ENCODE peak calls at places on chromosome 4, in four cellular contexts. T is K562, B is GM12878, Q is HepG2. D is an unnamed sample.

GRCh38 chr4:108849611-108850406 is 87.0 kb upstream of the ETNPPL start:
- DNase-seq in T (no peak), B (peak), Q (no peak), D (no peak)

GRCh38 chr4:180664766-180665368 is 1578.3 kb upstream of the TENM3 start:
- DNase-seq in T (peak), B (peak), Q (peak), D (peak)

GRCh38 chr4:52868138-52868537 is 6.0 kb downstream of the RASL11B start:
- DNase-seq in T (no peak), B (no peak), Q (no peak), D (peak)

GRCh38 chr4:8152090-8152864 is 6.3 kb downstream of the ABLIM2 start:
- DNase-seq in T (no peak), B (no peak), Q (no peak), D (no peak)

GRCh38 chr4:113699772-113700171 is 61.8 kb downstream of the CAMK2D start:
- DNase-seq in T (no peak), B (no peak), Q (no peak), D (no peak)

GRCh38 chr4:112765317-112765989 is 128.5 kb downstream of the LARP7 start:
- DNase-seq in T (peak), B (peak), Q (peak), D (no peak)

GRCh38 chr4:38785041-38785790 is 2.4 kb upstream of the TLR10 start:
- DNase-seq in T (no peak), B (no peak), Q (no peak), D (no peak)

GRCh38 chr4:105184316-105184988 is 37.8 kb downstream of the TET2 start:
- DNase-seq in T (no peak), B (no peak), Q (no peak), D (no peak)

GRCh38 chr4:180923476-180923875 is 1319.7 kb upstream of the TENM3 start:
- DNase-seq in T (no peak), B (no peak), Q (no peak), D (no peak)

GRCh38 chr4:169397762-169398161 is 127.0 kb upstream of the SH3RF1 start:
- DNase-seq in T (no peak), B (no peak), Q (no peak), D (no peak)

GRCh38 chr4:134622194-134622593 is 420.6 kb upstream of the PABPC4L start:
- DNase-seq in T (no peak), B (no peak), Q (no peak), D (no peak)

GRCh38 chr4:15003891-15004700 is 1.8 kb downstream of the CPEB2 start:
- DNase-seq in T (peak), B (no peak), Q (no peak), D (peak)

GRCh38 chr4:10333942-10334341 is 123.3 kb downstream of the ZNF518B start:
- DNase-seq in T (no peak), B (no peak), Q (no peak), D (peak)

GRCh38 chr4:7340553-7341433 is 93.9 kb downstream of the PSAPL1 start:
- DNase-seq in T (no peak), B (no peak), Q (no peak), D (no peak)

GRCh38 chr4:40607224-40607623 is 22.4 kb downstream of the RBM47 start:
- DNase-seq in T (no peak), B (no peak), Q (no peak), D (no peak)

GRCh38 chr4:36000941-36001557 is 243.3 kb downstream of the ARAP2 start:
- DNase-seq in T (no peak), B (no peak), Q (no peak), D (no peak)

GRCh38 chr4:67940505-67940904 is 22.8 kb downstream of the TMPRSS11A start:
- DNase-seq in T (no peak), B (no peak), Q (no peak), D (no peak)

GRCh38 chr4:104989363-104989762 is 157.3 kb upstream of the TET2 start:
- DNase-seq in T (no peak), B (no peak), Q (no peak), D (no peak)

GRCh38 chr4:7719354-7720174 is 220.1 kb downstream of the AFAP1 start:
- DNase-seq in T (peak), B (no peak), Q (peak), D (peak)

GRCh38 chr4:6415306-6415705 is 57.1 kb downstream of the PPP2R2C start:
- DNase-seq in T (no peak), B (no peak), Q (no peak), D (no peak)

GRCh38 chr4:113834302-113834701 is 72.8 kb upstream of the CAMK2D start:
- DNase-seq in T (no peak), B (no peak), Q (no peak), D (no peak)

GRCh38 chr4:55386840-55387239 is 8.9 kb upstream of the TMEM165 start:
- DNase-seq in T (peak), B (no peak), Q (peak), D (no peak)

GRCh38 chr4:128831526-128832252 is 22.2 kb downstream of the JADE1 start:
- DNase-seq in T (no peak), B (no peak), Q (peak), D (no peak)

GRCh38 chr4:168569066-168569908 is 72.4 kb downstream of the PALLD start:
- DNase-seq in T (peak), B (no peak), Q (peak), D (no peak)

GRCh38 chr4:176779421-176779820 is 13.3 kb downstream of the VEGFC start:
- DNase-seq in T (no peak), B (no peak), Q (no peak), D (no peak)

GRCh38 chr4:79576480-79576803 is 168.4 kb upstream of the GK2 start:
- DNase-seq in T (peak), B (no peak), Q (peak), D (no peak)

GRCh38 chr4:107299646-107300045 is 263.5 kb upstream of the DKK2 start:
- DNase-seq in T (no peak), B (no peak), Q (no peak), D (no peak)

GRCh38 chr4:35725131-35725530 is 519.2 kb downstream of the ARAP2 start:
- DNase-seq in T (no peak), B (no peak), Q (peak), D (peak)

GRCh38 chr4:139913398-139913990 is 240.5 kb downstream of the MAML3 start:
- DNase-seq in T (no peak), B (no peak), Q (peak), D (no peak)

GRCh38 chr4:89998350-89999098 is 103.9 kb downstream of the MMRN1 start:
- DNase-seq in T (no peak), B (no peak), Q (no peak), D (no peak)

GRCh38 chr4:48035952-48036351 is 19.4 kb downstream of the NIPAL1 start:
- DNase-seq in T (no peak), B (no peak), Q (no peak), D (no peak)

GRCh38 chr4:48037117-48037462 is 20.5 kb downstream of the NIPAL1 start:
- DNase-seq in T (no peak), B (no peak), Q (no peak), D (no peak)

GRCh38 chr4:48032721-48033120 is 16.1 kb downstream of the NIPAL1 start:
- DNase-seq in T (no peak), B (no peak), Q (peak), D (no peak)

GRCh38 chr4:48031802-48032525 is 15.4 kb downstream of the NIPAL1 start:
- DNase-seq in T (no peak), B (no peak), Q (no peak), D (no peak)

DNA sequence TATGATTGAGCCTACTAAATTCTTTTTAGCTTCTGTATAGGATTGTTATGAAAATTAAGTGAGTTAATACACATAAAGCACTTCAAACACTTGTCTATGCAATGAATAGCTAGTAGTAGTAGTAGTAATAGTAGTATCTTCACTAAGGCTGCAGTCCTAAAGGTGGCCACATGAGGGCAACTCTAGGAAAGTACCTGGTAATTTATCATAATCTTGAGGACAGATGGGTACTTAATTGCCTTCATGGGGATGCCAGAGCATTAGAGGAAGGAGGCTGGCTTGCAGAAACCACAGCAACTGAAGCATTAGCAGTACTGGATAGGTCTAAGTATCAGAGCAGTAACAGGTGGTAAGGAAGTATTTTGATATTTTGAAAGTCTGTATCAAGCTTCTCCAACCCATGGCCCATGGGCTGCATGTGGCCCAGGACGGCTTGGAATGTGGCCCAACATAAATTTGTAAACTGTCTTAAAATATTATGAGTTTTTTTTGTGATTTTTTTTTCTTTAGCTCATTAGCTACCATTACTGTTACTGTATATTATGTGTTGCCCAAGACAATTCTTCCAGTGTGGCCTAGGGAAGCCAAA is 17.3 kb downstream of the NIPAL1 start:
- DNase-seq in T (peak), B (no peak), Q (peak), D (peak)
- TF ChIP-seq ATF2 in T (no peak), B (no peak), Q (no peak), D (no peak)

DNA sequence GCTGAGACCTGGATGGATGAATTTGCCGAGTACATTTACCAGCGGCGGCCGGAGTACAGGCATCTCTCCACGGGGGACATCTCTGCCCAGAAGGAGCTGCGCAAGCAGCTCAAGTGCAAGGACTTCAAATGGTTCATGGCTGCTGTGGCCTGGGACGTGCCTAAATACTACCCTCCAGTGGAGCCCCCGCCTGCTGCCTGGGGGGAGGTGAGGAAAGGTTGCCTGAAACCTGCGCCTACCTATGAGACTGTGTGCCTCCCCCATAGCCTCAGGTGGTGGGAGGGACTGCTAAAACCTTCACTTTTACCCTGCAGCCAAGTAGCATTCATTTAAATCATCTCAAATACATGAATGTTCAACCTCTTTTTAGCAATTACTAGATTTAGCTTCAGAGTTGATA is 216.6 kb upstream of the GALNT7 start:
- DNase-seq in T (no peak), B (no peak), Q (no peak), D (peak)
- TF ChIP-seq NR2C2 in T (no peak), B (no peak), Q (no peak), D (no peak)

DNA sequence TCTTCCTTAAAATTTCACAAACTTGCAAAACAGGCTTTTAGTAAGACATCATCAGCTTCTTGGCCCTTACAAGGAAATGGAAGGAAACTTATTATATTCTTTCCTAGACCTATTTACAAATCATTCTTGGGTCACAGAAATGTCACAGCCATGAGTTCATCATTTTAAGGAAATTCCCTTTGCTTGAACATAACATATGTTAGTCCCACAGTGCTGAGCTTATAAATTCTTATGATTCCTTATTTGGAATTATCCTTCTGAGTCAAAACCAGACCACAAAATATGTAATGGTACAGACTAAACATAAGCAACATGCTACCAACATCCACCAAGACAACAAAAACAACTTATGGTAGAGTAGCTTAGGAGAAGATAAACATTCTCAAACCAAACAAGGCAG is 236.9 kb upstream of the CTSO start:
- DNase-seq in T (no peak), B (no peak), Q (no peak), D (no peak)
- TF ChIP-seq ATF2 in T (no peak), B (peak), Q (no peak), D (no peak)

DNA sequence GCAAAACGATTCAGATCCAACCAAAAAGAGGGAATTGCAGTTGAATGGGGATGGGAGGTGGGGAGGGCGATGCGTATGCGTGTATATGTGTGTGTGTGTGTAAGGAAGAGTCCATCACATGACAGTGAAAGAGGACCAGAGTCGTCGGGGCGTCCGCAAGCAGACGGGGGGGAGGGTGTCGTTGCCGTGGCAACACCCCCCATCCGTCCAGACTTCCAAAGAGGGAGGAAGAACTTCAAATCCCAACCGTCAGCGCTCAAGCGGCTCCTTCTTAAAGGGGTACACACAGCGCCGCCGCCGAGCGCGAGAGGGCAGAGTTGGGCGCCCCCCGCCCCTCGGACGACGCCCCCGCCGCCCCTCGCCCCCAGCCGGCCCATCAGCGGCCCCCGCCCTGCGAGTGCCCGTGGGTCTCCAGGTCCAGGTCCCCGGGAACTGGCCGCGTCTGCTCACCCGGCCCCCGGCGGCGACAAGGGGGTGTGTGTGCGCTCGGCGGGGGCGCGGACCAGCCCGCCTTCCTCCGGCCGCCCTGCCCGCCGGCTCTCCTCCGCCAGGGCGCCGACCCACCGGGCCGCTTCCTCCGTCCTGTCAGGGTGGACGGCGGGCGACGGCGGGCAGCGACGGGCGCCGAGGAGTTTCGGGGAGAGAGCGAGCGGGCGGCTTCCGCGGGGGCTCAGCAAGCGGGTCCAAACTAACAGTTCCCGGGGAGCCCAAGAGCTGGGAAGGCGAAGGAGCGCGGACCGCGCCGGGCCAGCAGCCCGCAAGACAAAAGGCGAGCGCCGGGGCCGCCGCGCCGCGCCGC is 685 bp downstream of the LCORL start:
- DNase-seq in T (peak), B (peak), Q (peak), D (peak)
- TF ChIP-seq NR2C2 in T (no peak), B (no peak), Q (no peak), D (no peak)

DNA sequence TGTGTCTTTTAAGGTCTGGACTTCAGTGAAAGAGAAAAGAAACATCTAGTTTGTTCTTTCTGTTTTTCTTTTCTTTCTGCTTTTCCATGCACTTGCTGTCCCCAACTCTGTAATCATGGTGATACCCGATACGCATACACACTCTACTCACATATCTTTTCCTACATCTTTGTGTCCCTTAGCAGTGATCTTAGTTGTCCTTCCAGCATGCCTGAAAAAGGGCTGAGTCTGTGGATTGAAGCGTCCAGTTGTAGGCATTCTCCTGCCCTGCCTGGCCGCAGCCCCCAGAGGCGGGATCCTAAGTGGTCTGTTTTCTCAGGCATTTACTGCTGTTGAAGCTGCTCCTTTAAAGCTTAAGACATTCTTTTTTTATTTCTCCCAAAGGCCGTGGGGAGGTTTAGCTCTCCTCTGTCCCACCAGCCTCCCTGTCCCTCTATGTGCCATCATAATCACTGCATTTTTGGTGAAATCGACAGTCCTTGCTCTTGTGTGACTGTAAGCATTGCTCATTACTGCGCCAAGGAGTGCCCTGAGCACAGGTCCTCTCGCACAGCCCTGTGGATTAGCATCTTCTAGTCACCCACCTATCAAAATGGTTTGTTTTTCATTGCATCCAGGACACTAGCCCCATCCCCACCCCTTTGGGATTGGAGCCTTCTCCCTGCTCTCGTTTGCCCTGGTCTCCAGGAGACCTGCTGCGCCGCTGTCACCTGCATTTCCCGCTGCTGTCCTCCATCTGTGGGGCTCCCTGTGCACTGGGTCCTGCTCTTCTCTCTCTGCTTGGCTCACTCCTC is 4.4 kb downstream of the RGS12 start:
- DNase-seq in T (no peak), B (no peak), Q (no peak), D (no peak)
- TF ChIP-seq ATF2 in T (no peak), B (no peak), Q (no peak), D (no peak)

DNA sequence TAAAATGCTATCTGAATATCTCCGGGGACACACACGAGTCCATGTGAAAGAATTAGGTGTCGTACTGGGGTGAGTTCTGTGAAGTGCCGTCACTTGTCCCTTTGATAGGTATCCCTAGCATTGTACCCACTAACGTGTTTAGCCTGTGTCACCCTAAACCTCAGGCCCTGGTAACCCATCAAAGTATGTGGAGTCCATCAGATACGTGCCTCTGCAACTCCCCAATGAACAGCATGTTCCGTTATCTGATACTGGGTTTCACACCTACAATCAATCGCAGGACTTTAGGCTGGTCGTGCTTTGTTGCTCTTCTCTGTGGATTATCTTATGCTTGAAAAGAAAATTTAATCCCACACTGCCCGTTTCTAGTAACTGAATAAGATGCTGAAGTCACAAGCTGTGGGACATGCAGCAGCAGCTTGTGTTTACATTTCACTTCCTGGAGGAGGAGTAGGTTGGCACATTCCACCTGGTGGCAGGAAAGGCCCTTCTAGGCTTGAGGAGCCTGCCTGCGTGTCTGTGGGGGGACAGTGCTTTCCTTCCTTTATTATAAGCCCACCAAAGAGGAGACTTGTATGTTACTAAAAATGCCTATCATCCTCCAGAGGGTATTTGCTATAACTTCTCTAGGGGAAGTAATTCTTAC is 127.1 kb downstream of the FNIP2 start:
- DNase-seq in T (no peak), B (no peak), Q (no peak), D (peak)
- TF ChIP-seq NR2C2 in T (no peak), B (no peak), Q (no peak), D (no peak)